ENCODE peak calls at places on chromosomes 7 and 10, in ten cellular contexts. One of them, this sample, is unnamed.

GRCh38 chr7:36690514-36691187 is 33.6 kb downstream of the AOAH start:
- DNase-seq in right atrium auricular region: no peak
- DNase-seq in HCT116: no peak
- DNase-seq in GM12865: peak
- DNase-seq in transverse colon: no peak
- DNase-seq in HepG2: no peak
- DNase-seq in ovary: no peak
- DNase-seq in Panc1: no peak
- DNase-seq in HFFc6: no peak
- DNase-seq in BJ: no peak
- DNase-seq in this sample: peak

GRCh38 chr10:25828475-25828874 is 105.6 kb upstream of the MYO3A start:
- DNase-seq in ovary: no peak
- DNase-seq in HepG2: no peak
- DNase-seq in BJ: no peak
- DNase-seq in right atrium auricular region: no peak
- DNase-seq in HCT116: no peak
- DNase-seq in Panc1: no peak
- DNase-seq in transverse colon: no peak
- DNase-seq in HFFc6: no peak
- DNase-seq in GM12865: no peak
- DNase-seq in this sample: no peak

GRCh38 chr7:32496052-32496813 is 944 bp downstream of the AVL9 start:
- DNase-seq in GM12865: no peak
- DNase-seq in BJ: no peak
- DNase-seq in Panc1: no peak
- DNase-seq in right atrium auricular region: no peak
- DNase-seq in HepG2: no peak
- DNase-seq in HFFc6: no peak
- DNase-seq in transverse colon: no peak
- DNase-seq in ovary: no peak
- DNase-seq in HCT116: no peak
- DNase-seq in this sample: no peak

GRCh38 chr7:81491573-81491972 is 278.3 kb downstream of the HGF start:
- DNase-seq in right atrium auricular region: no peak
- DNase-seq in BJ: no peak
- DNase-seq in transverse colon: no peak
- DNase-seq in ovary: no peak
- DNase-seq in HFFc6: no peak
- DNase-seq in HCT116: no peak
- DNase-seq in GM12865: no peak
- DNase-seq in HepG2: no peak
- DNase-seq in Panc1: no peak
- DNase-seq in this sample: no peak

GRCh38 chr10:112634096-112634830 is 187.2 kb downstream of the VTI1A start:
- DNase-seq in HFFc6: peak
- DNase-seq in HepG2: no peak
- DNase-seq in GM12865: no peak
- DNase-seq in ovary: no peak
- DNase-seq in BJ: no peak
- DNase-seq in right atrium auricular region: no peak
- DNase-seq in Panc1: no peak
- DNase-seq in HCT116: no peak
- DNase-seq in transverse colon: no peak
- DNase-seq in this sample: no peak

GRCh38 chr7:26428571-26428970 is 136.9 kb downstream of the SNX10 start:
- DNase-seq in transverse colon: no peak
- DNase-seq in HepG2: no peak
- DNase-seq in BJ: no peak
- DNase-seq in Panc1: no peak
- DNase-seq in GM12865: no peak
- DNase-seq in right atrium auricular region: no peak
- DNase-seq in HFFc6: no peak
- DNase-seq in HCT116: no peak
- DNase-seq in ovary: no peak
- DNase-seq in this sample: no peak

GRCh38 chr7:38873433-38873832 is 35.6 kb downstream of the VPS41 start:
- DNase-seq in GM12865: no peak
- DNase-seq in HFFc6: no peak
- DNase-seq in ovary: no peak
- DNase-seq in HCT116: no peak
- DNase-seq in right atrium auricular region: no peak
- DNase-seq in BJ: no peak
- DNase-seq in Panc1: no peak
- DNase-seq in HepG2: no peak
- DNase-seq in transverse colon: no peak
- DNase-seq in this sample: no peak

GRCh38 chr7:691361-692045 is 35.0 kb upstream of the DNAAF5 start:
- DNase-seq in right atrium auricular region: no peak
- DNase-seq in Panc1: no peak
- DNase-seq in BJ: no peak
- DNase-seq in GM12865: no peak
- DNase-seq in HepG2: no peak
- DNase-seq in ovary: no peak
- DNase-seq in transverse colon: no peak
- DNase-seq in HCT116: no peak
- DNase-seq in HFFc6: no peak
- DNase-seq in this sample: no peak

GRCh38 chr7:120272261-120272895 is 597 bp upstream of the KCND2 start:
- DNase-seq in Panc1: no peak
- DNase-seq in HCT116: peak
- DNase-seq in BJ: no peak
- DNase-seq in transverse colon: no peak
- DNase-seq in GM12865: peak
- DNase-seq in HFFc6: peak
- DNase-seq in right atrium auricular region: no peak
- DNase-seq in ovary: peak
- DNase-seq in HepG2: peak
- DNase-seq in this sample: peak

GRCh38 chr7:75757860-75758259 is 14.2 kb downstream of the CCL26 start:
- DNase-seq in transverse colon: no peak
- DNase-seq in HCT116: no peak
- DNase-seq in ovary: no peak
- DNase-seq in GM12865: no peak
- DNase-seq in HFFc6: no peak
- DNase-seq in right atrium auricular region: no peak
- DNase-seq in Panc1: no peak
- DNase-seq in HepG2: no peak
- DNase-seq in BJ: no peak
- DNase-seq in this sample: no peak

GRCh38 chr7:75762350-75762917 is 9.6 kb downstream of the CCL26 start:
- DNase-seq in right atrium auricular region: no peak
- DNase-seq in BJ: peak
- DNase-seq in ovary: no peak
- DNase-seq in Panc1: peak
- DNase-seq in HCT116: peak
- DNase-seq in GM12865: peak
- DNase-seq in HepG2: peak
- DNase-seq in HFFc6: peak
- DNase-seq in transverse colon: no peak
- DNase-seq in this sample: no peak

GRCh38 chr7:75758491-75758890 is 13.5 kb downstream of the CCL26 start:
- DNase-seq in HepG2: no peak
- DNase-seq in transverse colon: no peak
- DNase-seq in ovary: no peak
- DNase-seq in BJ: no peak
- DNase-seq in HFFc6: no peak
- DNase-seq in HCT116: no peak
- DNase-seq in GM12865: no peak
- DNase-seq in right atrium auricular region: no peak
- DNase-seq in Panc1: no peak
- DNase-seq in this sample: no peak

GRCh38 chr7:75757298-75757676 is 14.7 kb downstream of the CCL26 start:
- DNase-seq in transverse colon: no peak
- DNase-seq in HFFc6: no peak
- DNase-seq in right atrium auricular region: no peak
- DNase-seq in ovary: no peak
- DNase-seq in HepG2: no peak
- DNase-seq in Panc1: no peak
- DNase-seq in HCT116: no peak
- DNase-seq in BJ: no peak
- DNase-seq in GM12865: no peak
- DNase-seq in this sample: no peak

GRCh38 chr7:75756340-75757297 is 15.4 kb downstream of the CCL26 start:
- DNase-seq in GM12865: peak
- DNase-seq in HCT116: peak
- DNase-seq in ovary: no peak
- DNase-seq in HFFc6: no peak
- DNase-seq in transverse colon: no peak
- DNase-seq in Panc1: no peak
- DNase-seq in HepG2: peak
- DNase-seq in right atrium auricular region: no peak
- DNase-seq in BJ: no peak
- DNase-seq in this sample: no peak
- TF ChIP-seq CTCF in GM12865: peak
- TF ChIP-seq CTCF in HCT116: peak
- TF ChIP-seq CTCF in ovary: no peak
- TF ChIP-seq CTCF in HFFc6: peak
- TF ChIP-seq CTCF in transverse colon: no peak
- TF ChIP-seq CTCF in Panc1: no peak
- TF ChIP-seq CTCF in HepG2: peak
- TF ChIP-seq CTCF in right atrium auricular region: no peak
- TF ChIP-seq CTCF in BJ: peak
- TF ChIP-seq CTCF in this sample: peak

GRCh38 chr10:63770523-63770922 is 249.3 kb downstream of the REEP3 start:
- DNase-seq in GM12865: no peak
- DNase-seq in transverse colon: no peak
- DNase-seq in Panc1: no peak
- DNase-seq in HFFc6: no peak
- DNase-seq in right atrium auricular region: no peak
- DNase-seq in BJ: no peak
- DNase-seq in HepG2: no peak
- DNase-seq in ovary: no peak
- DNase-seq in HCT116: no peak
- DNase-seq in this sample: no peak
- TF ChIP-seq CTCF in GM12865: no peak
- TF ChIP-seq CTCF in transverse colon: no peak
- TF ChIP-seq CTCF in Panc1: peak
- TF ChIP-seq CTCF in HFFc6: no peak
- TF ChIP-seq CTCF in right atrium auricular region: no peak
- TF ChIP-seq CTCF in BJ: no peak
- TF ChIP-seq CTCF in HepG2: no peak
- TF ChIP-seq CTCF in ovary: no peak
- TF ChIP-seq CTCF in HCT116: peak
- TF ChIP-seq CTCF in this sample: no peak

GRCh38 chr7:127501817-127502216 is 83.6 kb downstream of the GCC1 start:
- DNase-seq in GM12865: no peak
- DNase-seq in Panc1: no peak
- DNase-seq in ovary: no peak
- DNase-seq in HCT116: no peak
- DNase-seq in transverse colon: no peak
- DNase-seq in HFFc6: no peak
- DNase-seq in HepG2: no peak
- DNase-seq in right atrium auricular region: no peak
- DNase-seq in BJ: no peak
- DNase-seq in this sample: no peak
- TF ChIP-seq CTCF in GM12865: no peak
- TF ChIP-seq CTCF in Panc1: no peak
- TF ChIP-seq CTCF in ovary: no peak
- TF ChIP-seq CTCF in HCT116: no peak
- TF ChIP-seq CTCF in transverse colon: no peak
- TF ChIP-seq CTCF in HFFc6: no peak
- TF ChIP-seq CTCF in HepG2: no peak
- TF ChIP-seq CTCF in right atrium auricular region: no peak
- TF ChIP-seq CTCF in BJ: no peak
- TF ChIP-seq CTCF in this sample: no peak

DNA sequence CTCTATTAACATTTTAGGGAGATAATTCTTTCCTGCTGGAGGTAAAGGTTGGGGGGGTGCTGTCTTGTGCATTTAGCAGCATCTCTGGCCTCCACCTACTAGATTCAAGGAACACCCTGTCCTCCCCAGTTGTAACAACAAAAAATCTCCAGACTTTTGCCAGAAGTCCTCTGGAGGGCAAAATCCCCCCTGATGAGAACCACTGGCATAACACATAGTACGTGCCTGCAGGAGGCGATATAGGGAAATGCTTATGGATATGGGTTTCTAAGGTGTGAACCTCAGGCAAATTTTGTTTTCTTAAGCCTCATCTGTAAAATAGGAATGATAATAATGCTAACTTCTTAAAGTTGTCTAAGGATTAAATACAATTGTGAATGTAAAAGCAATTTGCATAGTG is 2.9 kb upstream of the OSBPL3 start:
- DNase-seq in Panc1: no peak
- DNase-seq in HFFc6: no peak
- DNase-seq in GM12865: no peak
- DNase-seq in ovary: no peak
- DNase-seq in HepG2: peak
- DNase-seq in transverse colon: no peak
- DNase-seq in BJ: no peak
- DNase-seq in right atrium auricular region: no peak
- DNase-seq in HCT116: no peak
- DNase-seq in this sample: no peak
- TF ChIP-seq CTCF in Panc1: peak
- TF ChIP-seq CTCF in HFFc6: peak
- TF ChIP-seq CTCF in GM12865: peak
- TF ChIP-seq CTCF in ovary: no peak
- TF ChIP-seq CTCF in HepG2: peak
- TF ChIP-seq CTCF in transverse colon: no peak
- TF ChIP-seq CTCF in BJ: peak
- TF ChIP-seq CTCF in right atrium auricular region: no peak
- TF ChIP-seq CTCF in HCT116: peak
- TF ChIP-seq CTCF in this sample: peak

GRCh38 chr7:55178863-55179773 is 160.3 kb downstream of the EGFR start:
- DNase-seq in transverse colon: no peak
- DNase-seq in HFFc6: no peak
- DNase-seq in BJ: no peak
- DNase-seq in GM12865: no peak
- DNase-seq in ovary: no peak
- DNase-seq in Panc1: no peak
- DNase-seq in right atrium auricular region: no peak
- DNase-seq in HCT116: no peak
- DNase-seq in HepG2: peak
- DNase-seq in this sample: no peak

GRCh38 chr7:55181774-55182173 is 163.0 kb downstream of the EGFR start:
- DNase-seq in HFFc6: no peak
- DNase-seq in transverse colon: no peak
- DNase-seq in GM12865: no peak
- DNase-seq in right atrium auricular region: no peak
- DNase-seq in HepG2: no peak
- DNase-seq in Panc1: no peak
- DNase-seq in BJ: no peak
- DNase-seq in HCT116: no peak
- DNase-seq in ovary: no peak
- DNase-seq in this sample: no peak

GRCh38 chr7:55179897-55180682 is 161.3 kb downstream of the EGFR start:
- DNase-seq in transverse colon: no peak
- DNase-seq in HepG2: no peak
- DNase-seq in right atrium auricular region: no peak
- DNase-seq in GM12865: no peak
- DNase-seq in BJ: no peak
- DNase-seq in Panc1: no peak
- DNase-seq in HFFc6: no peak
- DNase-seq in ovary: no peak
- DNase-seq in HCT116: no peak
- DNase-seq in this sample: no peak

GRCh38 chr7:55178292-55178862 is 159.6 kb downstream of the EGFR start:
- DNase-seq in right atrium auricular region: no peak
- DNase-seq in HFFc6: no peak
- DNase-seq in HepG2: no peak
- DNase-seq in ovary: no peak
- DNase-seq in BJ: no peak
- DNase-seq in GM12865: no peak
- DNase-seq in Panc1: no peak
- DNase-seq in transverse colon: no peak
- DNase-seq in HCT116: no peak
- DNase-seq in this sample: no peak

GRCh38 chr7:55180821-55181542 is 162.2 kb downstream of the EGFR start:
- DNase-seq in HepG2: peak
- DNase-seq in right atrium auricular region: no peak
- DNase-seq in HCT116: no peak
- DNase-seq in GM12865: no peak
- DNase-seq in BJ: no peak
- DNase-seq in ovary: no peak
- DNase-seq in HFFc6: no peak
- DNase-seq in Panc1: no peak
- DNase-seq in transverse colon: peak
- DNase-seq in this sample: no peak
- TF ChIP-seq CTCF in HepG2: peak
- TF ChIP-seq CTCF in right atrium auricular region: no peak
- TF ChIP-seq CTCF in HCT116: no peak
- TF ChIP-seq CTCF in GM12865: no peak
- TF ChIP-seq CTCF in BJ: no peak
- TF ChIP-seq CTCF in ovary: no peak
- TF ChIP-seq CTCF in HFFc6: no peak
- TF ChIP-seq CTCF in Panc1: no peak
- TF ChIP-seq CTCF in transverse colon: no peak
- TF ChIP-seq CTCF in this sample: no peak